ENCODE peak calls at places on chromosomes 7 and 10, in seven cellular contexts. U is pancreas, S is IMR-90, N is neural progenitor cell, M is left lung, K is uterus, W is fibroblast of lung. O is an unnamed sample.

GRCh38 chr10:15123749-15124184 is 26.6 kb downstream of the RPP38 start:
- DNase-seq in M (no peak), N (no peak), U (no peak), W (peak), K (no peak), S (peak), O (no peak)

GRCh38 chr7:30727061-30727945 is 24.6 kb upstream of the INMT start:
- DNase-seq in W (no peak), K (no peak), U (no peak), N (no peak), M (no peak), S (peak), O (no peak)

GRCh38 chr10:45410807-45411606 is 37.0 kb downstream of the ALOX5 start:
- DNase-seq in K (no peak), M (no peak), W (no peak), N (no peak), U (no peak), S (no peak), O (no peak)

GRCh38 chr7:158450476-158451124 is 137.0 kb downstream of the PTPRN2 start:
- DNase-seq in S (no peak), U (no peak), W (no peak), N (no peak), M (no peak), K (no peak), O (no peak)

GRCh38 chr7:101700424-101700823 is 71.3 kb upstream of the MYL10 start:
- DNase-seq in N (no peak), S (no peak), K (no peak), W (no peak), M (no peak), U (no peak), O (no peak)

GRCh38 chr10:85623342-85623741 is 743.3 kb downstream of the GRID1 start:
- DNase-seq in U (no peak), W (no peak), S (no peak), N (no peak), K (no peak), M (no peak), O (no peak)

GRCh38 chr10:46006219-46006618 is 24.2 kb downstream of the NCOA4 start:
- DNase-seq in S (peak), U (no peak), K (no peak), N (no peak), W (peak), M (no peak), O (no peak)

GRCh38 chr10:93062499-93063216 is 2.1 kb downstream of the CYP26C1 start:
- DNase-seq in S (peak), K (no peak), U (no peak), W (peak), N (peak), M (peak), O (no peak)

GRCh38 chr7:149624006-149624405 is 126.4 kb upstream of the ZNF746 start:
- DNase-seq in U (peak), M (no peak), W (peak), S (peak), N (peak), K (peak), O (peak)

GRCh38 chr10:22712959-22713852 is 1.2 kb downstream of the PIP4K2A start:
- DNase-seq in N (peak), M (peak), U (peak), W (peak), K (peak), S (peak), O (peak)

GRCh38 chr10:69892436-69893215 is 90.9 kb downstream of the COL13A1 start:
- DNase-seq in S (no peak), U (no peak), K (no peak), W (no peak), M (no peak), N (no peak), O (no peak)

GRCh38 chr7:79008786-79009185 is 444.7 kb downstream of the MAGI2 start:
- DNase-seq in K (no peak), S (no peak), W (no peak), N (no peak), M (no peak), U (no peak), O (no peak)

GRCh38 chr10:58691528-58691927 is 178.9 kb downstream of the BICC1 start:
- DNase-seq in W (no peak), M (no peak), S (no peak), U (no peak), K (no peak), N (no peak), O (no peak)

GRCh38 chr7:116560021-116560970 is 35.5 kb downstream of the CAV1 start:
- DNase-seq in S (no peak), K (peak), N (peak), M (no peak), W (no peak), U (no peak), O (peak)

GRCh38 chr10:50470798-50471582 is 152.8 kb downstream of the SGMS1 start:
- DNase-seq in M (no peak), N (no peak), W (no peak), U (no peak), K (no peak), S (peak), O (no peak)

GRCh38 chr10:122515588-122516231 is 44.8 kb upstream of the DMBT1 start:
- DNase-seq in U (no peak), K (no peak), W (no peak), M (no peak), S (peak), N (no peak), O (no peak)

GRCh38 chr7:107461938-107462533 is 7.8 kb upstream of the GPR22 start:
- DNase-seq in K (no peak), W (no peak), U (no peak), N (no peak), S (no peak), M (no peak), O (no peak)

GRCh38 chr10:132971448-132972148 is 29.2 kb upstream of the CFAP46 start:
- DNase-seq in M (peak), N (no peak), U (no peak), K (no peak), W (no peak), S (no peak), O (no peak)
- H3K4me3 ChIP-seq in M (no peak), N (no peak), U (no peak), K (no peak), W (no peak), S (no peak), O (no peak)

DNA sequence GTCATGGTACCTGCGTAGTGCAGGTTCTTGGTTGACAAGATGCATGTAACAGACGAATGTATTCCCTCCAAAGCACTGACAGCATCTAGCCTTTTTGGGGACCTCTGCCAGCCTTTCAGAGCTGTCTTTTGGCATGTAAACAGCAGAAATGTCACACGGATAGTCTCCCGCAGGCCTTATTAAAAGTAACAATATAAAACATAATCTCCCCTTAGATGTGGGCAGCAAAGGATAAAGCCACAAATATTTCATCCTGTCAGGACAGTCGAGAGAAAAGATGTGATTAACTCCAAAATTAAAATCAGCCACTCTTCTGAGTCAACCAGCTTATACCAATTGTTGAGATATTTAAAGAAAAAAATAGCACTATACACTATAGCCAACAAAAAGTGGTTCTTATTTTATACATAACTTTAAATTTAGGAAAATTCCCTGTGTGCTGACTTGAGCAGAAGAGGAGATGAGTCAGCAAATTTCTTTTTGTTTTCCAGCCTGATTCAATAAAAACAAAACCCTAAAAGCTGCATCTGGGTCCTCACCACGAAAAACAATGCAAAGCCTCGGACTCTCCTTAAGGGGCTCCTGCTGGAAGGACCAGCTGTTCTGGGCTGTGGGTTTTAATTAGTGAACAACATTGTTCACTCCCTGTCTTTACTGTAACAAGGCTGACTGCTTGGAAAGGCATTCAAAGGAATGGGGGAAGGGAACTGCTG is 240.3 kb downstream of the ADAM12 start:
- DNase-seq in K (no peak), M (no peak), N (peak), U (no peak), W (peak), S (peak), O (no peak)
- H3K27ac ChIP-seq in K (no peak), M (no peak), N (peak), U (no peak), W (no peak), S (peak), O (no peak)

DNA sequence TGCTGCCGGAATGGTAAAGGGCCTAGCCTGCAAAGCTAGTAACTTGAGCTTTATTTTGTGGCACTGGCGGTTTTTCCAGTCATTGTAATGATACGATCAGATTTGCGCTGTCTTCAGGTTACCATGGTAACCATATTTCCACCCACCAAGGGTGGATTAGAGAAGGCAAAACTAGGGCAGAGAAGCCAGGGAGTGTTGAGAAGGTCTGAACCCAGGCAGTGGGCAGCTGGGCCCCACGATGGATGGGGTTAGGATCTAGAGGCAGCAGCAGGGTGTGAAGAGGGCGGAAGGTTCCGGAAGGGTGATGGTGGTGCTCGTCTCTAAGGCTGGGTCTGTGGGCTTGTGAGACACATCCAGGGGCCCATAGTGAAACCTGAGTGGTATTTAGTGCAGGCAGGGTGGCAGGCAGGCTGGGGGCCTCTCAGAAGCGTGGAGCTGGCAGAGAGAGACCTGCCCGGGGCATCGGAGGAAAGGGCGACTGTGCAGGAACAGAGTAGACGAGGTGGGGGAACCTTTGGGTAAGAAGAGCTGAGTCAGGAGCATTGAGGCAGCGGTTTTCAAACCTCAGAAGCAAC is 87.9 kb upstream of the GTF2I start:
- DNase-seq in S (no peak), U (no peak), M (no peak), N (no peak), W (no peak), K (no peak), O (no peak)
- TF ChIP-seq CTCF in S (no peak), U (no peak), M (no peak), N (no peak), W (no peak), K (no peak), O (no peak)

GRCh38 chr7:100016209-100016901 is 959 bp downstream of the ZKSCAN1 start:
- DNase-seq in M (no peak), K (no peak), W (no peak), N (no peak), U (no peak), S (no peak), O (no peak)

GRCh38 chr7:100019908-100020307 is 4.5 kb downstream of the ZKSCAN1 start:
- DNase-seq in K (no peak), W (no peak), S (no peak), M (no peak), N (no peak), U (no peak), O (no peak)

GRCh38 chr7:100017300-100017699 is 1.9 kb downstream of the ZKSCAN1 start:
- DNase-seq in S (no peak), N (no peak), K (no peak), M (no peak), U (peak), W (no peak), O (no peak)

GRCh38 chr7:100015232-100016208 is at the start of gene ZKSCAN1:
- DNase-seq in W (peak), S (peak), K (peak), M (peak), N (peak), U (peak), O (peak)

DNA sequence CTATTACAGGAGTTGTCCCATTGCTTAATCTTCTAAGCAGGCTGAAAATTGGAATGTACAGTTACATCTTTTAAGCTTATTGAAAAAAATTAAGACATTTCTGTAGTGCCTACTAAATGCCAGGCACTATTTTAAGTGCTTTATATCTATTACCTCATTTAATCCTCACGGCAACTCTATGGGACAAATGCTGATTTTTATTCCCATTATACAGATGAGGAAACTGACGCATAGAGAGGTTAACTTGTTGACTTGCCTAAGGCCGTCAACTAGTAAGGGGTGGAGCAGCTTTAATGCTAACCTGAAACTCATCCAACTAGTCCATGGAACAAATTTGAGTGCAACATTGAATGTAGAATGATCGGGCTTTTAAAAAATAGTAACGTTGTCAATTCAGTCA is 2.5 kb downstream of the ZKSCAN1 start:
- DNase-seq in K (no peak), N (no peak), W (no peak), M (no peak), S (no peak), U (no peak), O (no peak)
- H3K4me3 ChIP-seq in K (no peak), N (no peak), W (no peak), M (no peak), S (no peak), U (peak), O (no peak)